ENCODE peak calls at places on chromosomes 2 and 18, in four cellular contexts. B is WTC11, T is AG09309, N is Panc1. W is an unnamed sample.

GRCh38 chr2:196294510-196294909 is 123.1 kb upstream of the STK17B start:
- DNase-seq in B (no peak), N (no peak), T (no peak), W (no peak)

GRCh38 chr2:58512878-58513277 is 271.8 kb upstream of the FANCL start:
- DNase-seq in B (no peak), T (no peak), N (no peak), W (no peak)

GRCh38 chr2:54582987-54583386 is 126.9 kb downstream of the SPTBN1 start:
- DNase-seq in T (no peak), N (no peak), B (no peak), W (no peak)

GRCh38 chr2:206482633-206483032 is 39.3 kb downstream of the ADAM23 start:
- DNase-seq in B (no peak), N (no peak), T (no peak), W (no peak)

GRCh38 chr2:114123925-114124324 is 234.0 kb downstream of the ACTR3 start:
- DNase-seq in N (no peak), B (no peak), T (no peak), W (no peak)

GRCh38 chr2:121527009-121527682 is 3.5 kb upstream of the RNU4ATAC start:
- DNase-seq in N (no peak), B (no peak), T (no peak), W (no peak)

GRCh38 chr2:105078906-105079305 is 41.0 kb downstream of the MRPS9 start:
- DNase-seq in B (no peak), T (no peak), N (no peak), W (no peak)

GRCh38 chr2:101256316-101256715 is 3.6 kb downstream of the CNOT11 start:
- DNase-seq in T (no peak), B (no peak), N (no peak), W (no peak)

GRCh38 chr2:231326404-231326803 is 69.1 kb upstream of the B3GNT7 start:
- DNase-seq in B (no peak), T (no peak), N (no peak), W (no peak)

DNA sequence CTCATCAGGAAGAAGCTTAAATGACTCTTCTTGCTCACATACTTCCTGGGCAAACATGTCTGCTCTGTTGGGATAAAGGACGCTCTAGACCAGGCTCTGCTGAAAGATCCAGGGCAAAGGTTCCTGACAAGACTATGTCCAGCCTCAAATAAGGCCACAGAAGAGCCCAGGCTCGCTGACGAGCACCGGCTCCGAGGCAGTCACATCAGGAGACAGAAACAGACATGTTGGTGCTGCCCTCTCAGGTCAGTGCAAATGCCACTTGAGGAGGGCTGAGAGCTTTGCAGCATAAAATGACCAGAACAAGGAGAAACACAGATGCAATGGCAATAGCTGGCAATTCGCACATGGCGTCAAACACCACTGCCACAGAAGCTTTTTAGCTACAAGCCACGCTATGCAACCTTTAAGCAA is 205.7 kb downstream of the TGIF1 start:
- DNase-seq in N (no peak), B (no peak), T (no peak), W (no peak)
- TF ChIP-seq CTCF in N (no peak), B (no peak), T (no peak), W (no peak)

GRCh38 chr2:176817061-176817565 is 395.5 kb upstream of the HNRNPA3 start:
- DNase-seq in N (no peak), T (no peak), B (no peak), W (no peak)
- TF ChIP-seq CTCF in N (peak; percentile 39), T (peak; percentile 2), B (no peak), W (no peak)

GRCh38 chr2:8673381-8673780 is 8.5 kb upstream of the ID2 start:
- DNase-seq in B (no peak), T (no peak), N (no peak), W (no peak)
- TF ChIP-seq CTCF in B (no peak), T (no peak), N (no peak), W (no peak)

GRCh38 chr2:81002906-81003305 is 698.4 kb upstream of the LRRTM1 start:
- DNase-seq in B (no peak), N (no peak), T (no peak), W (no peak)

GRCh38 chr2:81007104-81007503 is 702.6 kb upstream of the LRRTM1 start:
- DNase-seq in N (no peak), T (no peak), B (no peak), W (no peak)
- TF ChIP-seq CTCF in N (no peak), T (no peak), B (no peak), W (no peak)

GRCh38 chr2:237189799-237190198 is 104.1 kb downstream of the COPS8 start:
- DNase-seq in T (no peak), N (no peak), B (no peak), W (no peak)

GRCh38 chr2:237193436-237193835 is 107.7 kb downstream of the COPS8 start:
- DNase-seq in B (no peak), N (no peak), T (no peak), W (no peak)

GRCh38 chr2:237190958-237191692 is 105.4 kb downstream of the COPS8 start:
- DNase-seq in N (no peak), B (no peak), T (no peak), W (no peak)

GRCh38 chr2:237192881-237193280 is 107.2 kb downstream of the COPS8 start:
- DNase-seq in N (no peak), B (no peak), T (no peak), W (no peak)

GRCh38 chr2:237191693-237192076 is 106.0 kb downstream of the COPS8 start:
- DNase-seq in T (no peak), B (no peak), N (no peak), W (no peak)
- TF ChIP-seq CTCF in T (no peak), B (no peak), N (no peak), W (no peak)

DNA sequence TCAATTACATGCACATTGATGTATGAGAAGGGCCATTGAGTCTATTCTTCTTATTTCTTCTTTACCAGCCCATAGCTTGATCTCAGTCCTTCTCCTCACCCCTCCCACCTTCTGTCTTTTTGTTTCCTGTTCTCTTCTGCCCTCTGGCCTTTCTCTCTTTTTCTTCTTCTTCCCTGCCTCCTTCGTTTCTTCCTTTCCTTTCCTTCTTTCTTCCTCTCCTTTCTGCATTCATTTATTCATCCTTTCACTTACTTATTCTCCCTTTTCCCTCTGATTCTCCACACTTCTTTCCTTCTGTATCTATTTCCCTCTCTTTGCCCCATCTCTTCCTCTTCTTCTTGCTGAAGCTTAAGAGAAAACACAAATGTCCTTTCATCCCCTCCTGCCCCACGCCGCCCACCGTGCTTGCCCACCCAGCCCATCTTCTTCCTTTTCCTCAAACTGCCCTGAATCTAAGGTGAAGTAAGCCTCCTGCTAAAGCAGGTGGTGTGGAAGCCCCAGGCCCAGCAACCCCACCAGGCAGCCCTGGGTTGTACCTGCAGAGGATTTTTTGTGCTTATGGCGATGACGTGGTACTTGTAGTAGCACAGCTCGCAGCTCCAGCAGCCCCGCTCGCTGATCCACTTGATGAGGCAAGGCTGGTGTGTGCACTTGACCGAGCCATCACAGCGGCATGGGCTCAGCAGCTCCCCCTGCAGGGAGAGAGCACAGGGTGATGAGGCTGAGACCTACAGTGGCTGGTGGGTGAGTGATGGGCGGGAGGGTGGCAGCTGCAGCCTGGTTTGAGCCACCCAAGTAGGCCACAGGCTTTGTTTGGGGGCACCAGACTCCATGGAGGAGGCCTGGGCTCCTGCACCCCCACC is 89.0 kb downstream of the MARCHF4 start:
- DNase-seq in B (peak; percentile 93), T (no peak), N (peak; percentile 8), W (no peak)
- TF ChIP-seq CTCF in B (peak; percentile 78), T (peak; percentile 26), N (peak; percentile 66), W (no peak)

GRCh38 chr2:150997702-150998480 is 263.8 kb downstream of the RBM43 start:
- DNase-seq in B (no peak), T (peak; percentile 82), N (no peak), W (no peak)
- TF ChIP-seq CTCF in B (no peak), T (no peak), N (no peak), W (no peak)

GRCh38 chr18:65725421-65726050 is 25.3 kb upstream of the CDH7 start:
- DNase-seq in T (no peak), N (peak; percentile 5), B (peak; percentile 74), W (no peak)
- TF ChIP-seq CTCF in T (no peak), N (peak; percentile 45), B (peak; percentile 66), W (no peak)

W was measured in omental fat pad.